ENCODE peak calls at places on chromosomes 4 and X, in six cellular contexts. D, S, Y, B, C and Q are unnamed samples.
A peak's percentile ranks its signal among the peaks of the same experiment; 100 is the strongest.

GRCh38 chr4:184460495-184461285 is 13.7 kb downstream of the IRF2 start:
- DNase-seq in Y (no peak), C (no peak), D (no peak), B (no peak), S (no peak), Q (no peak)

GRCh38 chrX:107826286-107827136 is 845 bp downstream of the MID2 start:
- DNase-seq in Y (no peak), D (peak; percentile 56), B (no peak), S (peak; percentile 78), C (peak; percentile 5), Q (no peak)

GRCh38 chrX:15750611-15751159 is 12.6 kb downstream of the CA5B start:
- DNase-seq in D (no peak), C (no peak), Y (no peak), S (no peak), B (no peak), Q (no peak)

GRCh38 chrX:134013528-134013927 is 28.1 kb upstream of the GPC3 start:
- DNase-seq in D (no peak), Y (no peak), C (no peak), B (no peak), S (no peak), Q (no peak)

GRCh38 chrX:149185087-149185486 is 320.0 kb downstream of the IDS start:
- DNase-seq in D (no peak), C (no peak), B (no peak), Y (no peak), S (no peak), Q (no peak)

GRCh38 chr4:133799916-133800315 is 401.7 kb downstream of the PABPC4L start:
- DNase-seq in S (no peak), D (no peak), C (no peak), B (no peak), Y (no peak), Q (no peak)

GRCh38 chr4:78588894-78589545 is 37.5 kb downstream of the ANXA3 start:
- DNase-seq in B (no peak), Y (no peak), S (no peak), C (no peak), D (peak; percentile 53), Q (no peak)

GRCh38 chrX:154761977-154762528 is 611 bp upstream of the DKC1 start:
- DNase-seq in S (no peak), D (peak; percentile 6), Y (no peak), B (no peak), C (no peak), Q (no peak)

GRCh38 chr4:102780476-102781144 is 19.8 kb upstream of the MANBA start:
- DNase-seq in D (peak; percentile 61), S (no peak), C (no peak), B (no peak), Y (no peak), Q (no peak)

GRCh38 chr4:181745933-181746627 is 497.1 kb upstream of the TENM3 start:
- DNase-seq in D (no peak), S (peak; percentile 57), Y (no peak), B (no peak), C (no peak), Q (no peak)

GRCh38 chr4:183399166-183399565 is 45.3 kb upstream of the CDKN2AIP start:
- DNase-seq in S (no peak), C (no peak), D (no peak), B (no peak), Y (no peak), Q (no peak)

GRCh38 chr4:54942735-54943134 is 182.7 kb downstream of the KDR start:
- DNase-seq in C (no peak), D (no peak), S (no peak), Y (no peak), B (no peak), Q (no peak)

GRCh38 chr4:2352171-2352570 is 66.3 kb downstream of the ZFYVE28 start:
- DNase-seq in S (peak; percentile 17), C (no peak), B (no peak), D (no peak), Y (no peak), Q (no peak)

GRCh38 chr4:8837181-8837811 is 34.3 kb downstream of the HMX1 start:
- DNase-seq in D (no peak), C (no peak), S (peak; percentile 73), B (no peak), Y (no peak), Q (no peak)

GRCh38 chr4:2768921-2769336 is 12.8 kb upstream of the TNIP2 start:
- DNase-seq in Y (no peak), C (no peak), B (no peak), D (no peak), S (no peak), Q (no peak)

GRCh38 chr4:15198070-15198727 is 195.9 kb downstream of the CPEB2 start:
- DNase-seq in B (no peak), Y (no peak), D (no peak), C (no peak), S (peak; percentile 65), Q (no peak)

GRCh38 chr4:86141166-86141565 is 218.7 kb downstream of the MAPK10 start:
- DNase-seq in Y (no peak), S (no peak), B (no peak), C (no peak), D (no peak), Q (no peak)

GRCh38 chr4:169810325-169811323 is 52.9 kb upstream of the HPF1 start:
- DNase-seq in C (no peak), Y (no peak), D (peak; percentile 82), S (peak; percentile 55), B (peak; percentile 60), Q (no peak)

GRCh38 chr4:3318561-3319021 is 25.8 kb downstream of the RGS12 start:
- DNase-seq in S (peak; percentile 96), D (no peak), Y (no peak), C (no peak), B (no peak), Q (no peak)

GRCh38 chrX:72381439-72382198 is 75.9 kb upstream of the CITED1 start:
- DNase-seq in C (no peak), Y (no peak), B (no peak), S (no peak), D (no peak), Q (no peak)

GRCh38 chr4:95764961-95765360 is 74.9 kb upstream of the PDHA2 start:
- DNase-seq in D (no peak), B (no peak), Y (no peak), S (no peak), C (no peak), Q (no peak)

GRCh38 chr4:128163177-128164117 is 102.3 kb downstream of the LARP1B start:
- DNase-seq in C (no peak), B (peak; percentile 20), S (peak; percentile 48), D (peak; percentile 88), Y (no peak), Q (no peak)

GRCh38 chr4:7530026-7530562 is 95.4 kb upstream of the PSAPL1 start:
- DNase-seq in C (no peak), S (peak; percentile 76), B (no peak), Y (no peak), D (no peak), Q (no peak)

GRCh38 chrX:11100281-11101035 is 10.7 kb upstream of the HCCS start:
- DNase-seq in S (peak; percentile 62), Y (no peak), D (peak; percentile 61), B (no peak), C (no peak), Q (no peak)

GRCh38 chr4:69056921-69057562 is 39.2 kb upstream of the UGT2B7 start:
- DNase-seq in B (no peak), Y (no peak), C (no peak), S (no peak), D (peak; percentile 19), Q (no peak)